ENCODE peak calls at places on chromosomes 5 and 9, in seven cellular contexts. One of them, this sample, is unnamed. For H3K4me1, the result is how much of the 10 kb centered on the place peaks cover.

GRCh38 chr9:15357050-15357653 is 50.1 kb upstream of the TTC39B start:
- DNase-seq in IMR-90: no peak
- DNase-seq in H9: peak
- DNase-seq in neuronal stem cell: no peak
- DNase-seq in H1: no peak
- DNase-seq in mesendoderm: peak
- DNase-seq in mesenchymal stem cell: no peak
- DNase-seq in this sample: no peak

GRCh38 chr9:4826417-4827166 is 33.8 kb downstream of the RCL1 start:
- DNase-seq in IMR-90: peak
- DNase-seq in H9: no peak
- DNase-seq in neuronal stem cell: no peak
- DNase-seq in H1: no peak
- DNase-seq in mesendoderm: no peak
- DNase-seq in mesenchymal stem cell: no peak
- DNase-seq in this sample: no peak

GRCh38 chr5:16108418-16108817 is 71.2 kb downstream of the MARCHF11 start:
- DNase-seq in IMR-90: no peak
- DNase-seq in H9: no peak
- DNase-seq in neuronal stem cell: no peak
- DNase-seq in H1: no peak
- DNase-seq in mesendoderm: no peak
- DNase-seq in mesenchymal stem cell: no peak
- DNase-seq in this sample: no peak

GRCh38 chr9:122954253-122954691 is 13.5 kb downstream of the RABGAP1 start:
- DNase-seq in IMR-90: peak
- DNase-seq in H9: no peak
- DNase-seq in neuronal stem cell: no peak
- DNase-seq in H1: no peak
- DNase-seq in mesendoderm: no peak
- DNase-seq in mesenchymal stem cell: no peak
- DNase-seq in this sample: no peak

GRCh38 chr5:57863661-57864060 is 381.1 kb upstream of the ACTBL2 start:
- DNase-seq in IMR-90: peak
- DNase-seq in H9: no peak
- DNase-seq in neuronal stem cell: no peak
- DNase-seq in H1: no peak
- DNase-seq in mesendoderm: no peak
- DNase-seq in mesenchymal stem cell: peak
- DNase-seq in this sample: no peak

GRCh38 chr5:45225571-45226031 is 416.9 kb downstream of the MRPS30 start:
- DNase-seq in IMR-90: no peak
- DNase-seq in H9: peak
- DNase-seq in neuronal stem cell: no peak
- DNase-seq in H1: no peak
- DNase-seq in mesendoderm: no peak
- DNase-seq in mesenchymal stem cell: no peak
- DNase-seq in this sample: no peak

GRCh38 chr5:80654054-80654390 is 430 bp upstream of the MSH3 start:
- DNase-seq in IMR-90: no peak
- DNase-seq in H9: peak
- DNase-seq in neuronal stem cell: no peak
- DNase-seq in H1: no peak
- DNase-seq in mesendoderm: peak
- DNase-seq in mesenchymal stem cell: no peak
- DNase-seq in this sample: peak

GRCh38 chr5:133723651-133724366 is 111.5 kb upstream of the FSTL4 start:
- DNase-seq in IMR-90: no peak
- DNase-seq in H9: no peak
- DNase-seq in neuronal stem cell: no peak
- DNase-seq in H1: no peak
- DNase-seq in mesendoderm: no peak
- DNase-seq in mesenchymal stem cell: no peak
- DNase-seq in this sample: no peak

GRCh38 chr9:87512321-87512720 is 14.7 kb downstream of the DAPK1 start:
- DNase-seq in IMR-90: no peak
- DNase-seq in H9: no peak
- DNase-seq in neuronal stem cell: no peak
- DNase-seq in H1: no peak
- DNase-seq in mesendoderm: no peak
- DNase-seq in mesenchymal stem cell: no peak
- DNase-seq in this sample: no peak

GRCh38 chr5:150333400-150333799 is 24.1 kb upstream of the TCOF1 start:
- DNase-seq in IMR-90: no peak
- DNase-seq in H9: no peak
- DNase-seq in neuronal stem cell: no peak
- DNase-seq in H1: no peak
- DNase-seq in mesendoderm: no peak
- DNase-seq in mesenchymal stem cell: no peak
- DNase-seq in this sample: no peak

GRCh38 chr5:60810438-60811085 is 33.5 kb downstream of the ELOVL7 start:
- DNase-seq in IMR-90: no peak
- DNase-seq in H9: no peak
- DNase-seq in neuronal stem cell: no peak
- DNase-seq in H1: no peak
- DNase-seq in mesendoderm: peak
- DNase-seq in mesenchymal stem cell: no peak
- DNase-seq in this sample: peak

GRCh38 chr9:136710543-136710942 is 1.8 kb upstream of the DIPK1B start:
- DNase-seq in IMR-90: peak
- DNase-seq in H9: no peak
- DNase-seq in neuronal stem cell: no peak
- DNase-seq in H1: no peak
- DNase-seq in mesendoderm: no peak
- DNase-seq in mesenchymal stem cell: no peak
- DNase-seq in this sample: peak

GRCh38 chr5:126837907-126838539 is 61.1 kb downstream of the LMNB1 start:
- DNase-seq in IMR-90: peak
- DNase-seq in H9: no peak
- DNase-seq in neuronal stem cell: no peak
- DNase-seq in H1: no peak
- DNase-seq in mesendoderm: no peak
- DNase-seq in mesenchymal stem cell: peak
- DNase-seq in this sample: no peak

GRCh38 chr5:55333017-55333416 is 25.2 kb downstream of the MTREX start:
- DNase-seq in IMR-90: no peak
- DNase-seq in H9: no peak
- DNase-seq in neuronal stem cell: no peak
- DNase-seq in H1: no peak
- DNase-seq in mesendoderm: no peak
- DNase-seq in mesenchymal stem cell: no peak
- DNase-seq in this sample: no peak
- H2AK5ac ChIP-seq in IMR-90: no peak
- H2AK5ac ChIP-seq in H9: no peak
- H2AK5ac ChIP-seq in neuronal stem cell: no peak
- H2AK5ac ChIP-seq in H1: no peak
- H2AK5ac ChIP-seq in mesendoderm: no peak
- H2AK5ac ChIP-seq in mesenchymal stem cell: no peak
- H2AK5ac ChIP-seq in this sample: no peak

GRCh38 chr5:34716986-34717385 is 60.9 kb downstream of the RAI14 start:
- DNase-seq in IMR-90: peak
- DNase-seq in H9: no peak
- DNase-seq in neuronal stem cell: no peak
- DNase-seq in H1: no peak
- DNase-seq in mesendoderm: no peak
- DNase-seq in mesenchymal stem cell: peak
- DNase-seq in this sample: no peak
- H3K9ac ChIP-seq in IMR-90: no peak
- H3K9ac ChIP-seq in H9: no peak
- H3K9ac ChIP-seq in neuronal stem cell: no peak
- H3K9ac ChIP-seq in H1: no peak
- H3K9ac ChIP-seq in mesendoderm: no peak
- H3K9ac ChIP-seq in mesenchymal stem cell: no peak
- H3K9ac ChIP-seq in this sample: no peak

GRCh38 chr5:154370119-154370518 is 75.7 kb upstream of the SAP30L start:
- DNase-seq in IMR-90: peak
- DNase-seq in H9: no peak
- DNase-seq in neuronal stem cell: no peak
- DNase-seq in H1: no peak
- DNase-seq in mesendoderm: peak
- DNase-seq in mesenchymal stem cell: peak
- DNase-seq in this sample: peak

GRCh38 chr5:154368041-154368800 is 77.6 kb upstream of the SAP30L start:
- DNase-seq in IMR-90: peak
- DNase-seq in H9: peak
- DNase-seq in neuronal stem cell: peak
- DNase-seq in H1: peak
- DNase-seq in mesendoderm: peak
- DNase-seq in mesenchymal stem cell: peak
- DNase-seq in this sample: peak

GRCh38 chr5:154370730-154371334 is 75.0 kb upstream of the SAP30L start:
- DNase-seq in IMR-90: no peak
- DNase-seq in H9: no peak
- DNase-seq in neuronal stem cell: no peak
- DNase-seq in H1: no peak
- DNase-seq in mesendoderm: no peak
- DNase-seq in mesenchymal stem cell: no peak
- DNase-seq in this sample: no peak

GRCh38 chr5:154371687-154372086 is 74.1 kb upstream of the SAP30L start:
- DNase-seq in IMR-90: peak
- DNase-seq in H9: no peak
- DNase-seq in neuronal stem cell: no peak
- DNase-seq in H1: no peak
- DNase-seq in mesendoderm: no peak
- DNase-seq in mesenchymal stem cell: peak
- DNase-seq in this sample: no peak

GRCh38 chr5:154369682-154370081 is 76.1 kb upstream of the SAP30L start:
- DNase-seq in IMR-90: peak
- DNase-seq in H9: no peak
- DNase-seq in neuronal stem cell: no peak
- DNase-seq in H1: no peak
- DNase-seq in mesendoderm: peak
- DNase-seq in mesenchymal stem cell: peak
- DNase-seq in this sample: no peak
- H3K4me1 ChIP-seq in IMR-90: under half
- H3K4me1 ChIP-seq in H9: under half
- H3K4me1 ChIP-seq in neuronal stem cell: under half
- H3K4me1 ChIP-seq in H1: under half
- H3K4me1 ChIP-seq in mesendoderm: under half
- H3K4me1 ChIP-seq in mesenchymal stem cell: under half
- H3K4me1 ChIP-seq in this sample: under half

GRCh38 chr5:156103116-156103860 is 223.7 kb upstream of the SGCD start:
- DNase-seq in IMR-90: no peak
- DNase-seq in H9: no peak
- DNase-seq in neuronal stem cell: no peak
- DNase-seq in H1: no peak
- DNase-seq in mesendoderm: no peak
- DNase-seq in mesenchymal stem cell: no peak
- DNase-seq in this sample: no peak
- H2AK5ac ChIP-seq in IMR-90: no peak
- H2AK5ac ChIP-seq in H9: no peak
- H2AK5ac ChIP-seq in neuronal stem cell: no peak
- H2AK5ac ChIP-seq in H1: no peak
- H2AK5ac ChIP-seq in mesendoderm: no peak
- H2AK5ac ChIP-seq in mesenchymal stem cell: no peak
- H2AK5ac ChIP-seq in this sample: no peak

DNA sequence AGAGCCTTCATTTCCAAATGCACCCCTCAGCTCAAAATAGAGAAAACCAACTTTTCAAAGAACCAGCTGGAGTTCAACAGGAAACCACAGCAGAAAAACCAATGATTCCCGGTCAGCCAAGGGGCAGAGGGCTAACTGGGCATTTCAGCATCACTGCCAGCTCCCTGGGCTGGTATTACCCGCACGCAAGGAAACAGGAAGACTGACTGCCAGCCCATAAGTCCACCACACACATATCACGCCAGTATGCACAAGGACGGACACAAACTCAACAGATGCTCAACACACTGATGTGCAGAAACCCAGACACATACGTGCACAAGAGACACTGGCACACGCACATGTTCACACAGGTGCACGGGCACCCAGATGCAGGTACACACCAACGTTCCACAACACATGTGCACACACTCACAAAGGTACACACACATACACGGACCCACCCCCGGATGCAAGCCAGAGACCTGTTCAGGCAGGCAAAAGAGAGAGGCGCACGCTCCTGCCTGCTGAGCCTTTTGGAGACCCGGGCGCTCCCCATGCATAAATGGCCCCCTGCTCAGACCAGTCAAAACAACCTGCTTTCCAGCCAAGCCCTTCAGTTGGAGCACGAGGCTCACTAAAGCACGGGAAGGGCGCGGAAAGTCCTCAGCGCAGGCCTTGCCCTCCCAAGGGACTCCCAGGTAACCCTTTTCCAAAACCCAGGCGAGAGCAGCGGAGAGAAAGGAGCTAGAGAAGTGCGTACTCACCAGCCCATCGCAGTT is 2.1 kb downstream of the ADAMTS2 start:
- DNase-seq in IMR-90: no peak
- DNase-seq in H9: no peak
- DNase-seq in neuronal stem cell: no peak
- DNase-seq in H1: no peak
- DNase-seq in mesendoderm: no peak
- DNase-seq in mesenchymal stem cell: peak
- DNase-seq in this sample: no peak
- H3K9ac ChIP-seq in IMR-90: peak
- H3K9ac ChIP-seq in H9: no peak
- H3K9ac ChIP-seq in neuronal stem cell: peak
- H3K9ac ChIP-seq in H1: peak
- H3K9ac ChIP-seq in mesendoderm: peak
- H3K9ac ChIP-seq in mesenchymal stem cell: peak
- H3K9ac ChIP-seq in this sample: peak

DNA sequence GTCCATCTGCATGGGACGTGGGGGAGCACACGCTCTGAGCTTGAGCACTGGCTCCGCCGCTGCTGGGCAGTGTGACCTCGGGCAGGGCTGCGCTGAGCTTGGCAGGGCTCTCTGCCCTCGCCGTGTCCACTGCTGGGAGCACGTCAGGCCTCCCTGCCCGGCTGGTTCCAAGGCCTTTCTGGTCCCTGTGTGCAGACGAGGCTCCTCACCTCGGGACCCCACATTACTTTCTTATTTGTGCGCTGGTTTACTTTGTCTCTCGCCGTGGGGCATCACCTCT is 43.9 kb downstream of the RXRA start:
- DNase-seq in IMR-90: no peak
- DNase-seq in H9: no peak
- DNase-seq in neuronal stem cell: no peak
- DNase-seq in H1: no peak
- DNase-seq in mesendoderm: no peak
- DNase-seq in mesenchymal stem cell: no peak
- DNase-seq in this sample: no peak
- H3K4me1 ChIP-seq in IMR-90: under half
- H3K4me1 ChIP-seq in H9: under half
- H3K4me1 ChIP-seq in neuronal stem cell: under half
- H3K4me1 ChIP-seq in H1: under half
- H3K4me1 ChIP-seq in mesendoderm: under half
- H3K4me1 ChIP-seq in mesenchymal stem cell: half or more
- H3K4me1 ChIP-seq in this sample: under half

GRCh38 chr5:68618501-68618900 is 402.9 kb downstream of the PIK3R1 start:
- DNase-seq in IMR-90: no peak
- DNase-seq in H9: no peak
- DNase-seq in neuronal stem cell: no peak
- DNase-seq in H1: no peak
- DNase-seq in mesendoderm: no peak
- DNase-seq in mesenchymal stem cell: no peak
- DNase-seq in this sample: no peak
- H2AK5ac ChIP-seq in IMR-90: no peak
- H2AK5ac ChIP-seq in H9: no peak
- H2AK5ac ChIP-seq in neuronal stem cell: no peak
- H2AK5ac ChIP-seq in H1: no peak
- H2AK5ac ChIP-seq in mesendoderm: no peak
- H2AK5ac ChIP-seq in mesenchymal stem cell: no peak
- H2AK5ac ChIP-seq in this sample: no peak

This sample was measured in trophoblast cell.